ENCODE peak calls at places on chromosome 17, in four cellular contexts. L, R, S and N are unnamed samples.

GRCh38 chr17:48483004-48483403 is 47.8 kb downstream of the HOXB1 start:
- DNase-seq in S (no peak), L (no peak), R (no peak), N (no peak)

GRCh38 chr17:30021708-30022317 is 80.4 kb downstream of the EFCAB5 start:
- DNase-seq in S (peak; percentile 40), R (no peak), L (peak; percentile 57), N (peak; percentile 61)

GRCh38 chr17:9370464-9370863 is 205.2 kb downstream of the STX8 start:
- DNase-seq in R (no peak), S (no peak), L (no peak), N (peak; percentile 58)

GRCh38 chr17:79019631-79020584 is 4.1 kb upstream of the C1QTNF1 start:
- DNase-seq in R (no peak), S (peak; percentile 23), L (peak; percentile 70), N (peak; percentile 76)

GRCh38 chr17:10737168-10737622 is 7.4 kb upstream of the TMEM220 start:
- DNase-seq in R (no peak), S (no peak), L (peak; percentile 70), N (peak; percentile 66)

GRCh38 chr17:59362811-59363205 is 31.4 kb downstream of the YPEL2 start:
- DNase-seq in R (no peak), S (no peak), L (no peak), N (no peak)

GRCh38 chr17:4530799-4531730 is 24.1 kb downstream of the MYBBP1A start:
- DNase-seq in R (no peak), S (no peak), L (peak; percentile 37), N (no peak)

GRCh38 chr17:7426896-7427488 is 1.6 kb downstream of the SPEM2 start:
- DNase-seq in L (no peak), R (no peak), S (no peak), N (no peak)

GRCh38 chr17:3718251-3718650 is 5.5 kb upstream of the HASPIN start:
- DNase-seq in L (no peak), R (no peak), S (no peak), N (peak; percentile 84)

GRCh38 chr17:56096026-56096807 is 57.1 kb upstream of the ANKFN1 start:
- DNase-seq in S (no peak), L (no peak), R (no peak), N (no peak)

GRCh38 chr17:79279320-79279719 is 204.7 kb downstream of the ENGASE start:
- DNase-seq in S (no peak), L (no peak), R (no peak), N (no peak)

GRCh38 chr17:60863892-60864673 is 186.4 kb downstream of the BCAS3 start:
- DNase-seq in S (no peak), R (no peak), L (peak; percentile 2), N (peak; percentile 6)

GRCh38 chr17:60158751-60159478 is 9.1 kb downstream of the CA4 start:
- DNase-seq in L (no peak), R (no peak), S (no peak), N (peak; percentile 30)

GRCh38 chr17:64180089-64180488 is 50.1 kb upstream of the ERN1 start:
- DNase-seq in S (no peak), L (no peak), R (no peak), N (no peak)

GRCh38 chr17:63760771-63761539 is 12.4 kb downstream of the CCDC47 start:
- DNase-seq in L (peak; percentile 17), S (no peak), R (no peak), N (peak; percentile 20)

GRCh38 chr17:58324409-58325288 is 3.9 kb downstream of the TSPOAP1 start:
- DNase-seq in L (peak; percentile 62), S (no peak), R (no peak), N (peak; percentile 26)

GRCh38 chr17:38584350-38584925 is 21.3 kb downstream of the SRCIN1 start:
- DNase-seq in L (peak; percentile 85), S (no peak), R (no peak), N (peak; percentile 38)

GRCh38 chr17:28758411-28759121 is 14.8 kb downstream of the TRAF4 start:
- DNase-seq in L (no peak), S (no peak), R (no peak), N (no peak)

GRCh38 chr17:49358638-49359247 is 3.3 kb downstream of the ZNF652 start:
- DNase-seq in R (no peak), L (no peak), S (no peak), N (peak; percentile 7)

GRCh38 chr17:70172921-70173320 is 3.6 kb downstream of the KCNJ2 start:
- DNase-seq in R (no peak), L (peak; percentile 8), S (no peak), N (no peak)

GRCh38 chr17:35449371-35449931 is 885 bp upstream of the SLFN13 start:
- DNase-seq in R (no peak), S (peak; percentile 45), L (peak; percentile 42), N (peak; percentile 3)

GRCh38 chr17:62581769-62582168 is 45.7 kb upstream of the MRC2 start:
- DNase-seq in R (no peak), L (no peak), S (no peak), N (no peak)

GRCh38 chr17:6374761-6375312 is 60.1 kb downstream of the AIPL1 start:
- DNase-seq in S (peak; percentile 52), L (peak; percentile 49), R (no peak), N (peak; percentile 90)

GRCh38 chr17:68768804-68769203 is 167.6 kb upstream of the FAM20A start:
- DNase-seq in L (no peak), S (no peak), R (no peak), N (no peak)

GRCh38 chr17:29151567-29151966 is 28.6 kb downstream of the MYO18A start:
- DNase-seq in L (peak; percentile 94), S (no peak), R (no peak), N (peak; percentile 63)

GRCh38 chr17:68719431-68719830 is 118.3 kb upstream of the FAM20A start:
- DNase-seq in L (no peak), R (no peak), S (no peak), N (no peak)

GRCh38 chr17:82671071-82671470 is 22.8 kb upstream of the WDR45B start:
- DNase-seq in S (no peak), R (no peak), L (no peak), N (no peak)

GRCh38 chr17:68491864-68492263 is 20.4 kb upstream of the PRKAR1A start:
- DNase-seq in S (no peak), L (no peak), R (no peak), N (no peak)

GRCh38 chr17:16515933-16516332 is 23.9 kb upstream of the LRRC75A start:
- DNase-seq in S (no peak), R (no peak), L (no peak), N (no peak)

GRCh38 chr17:15651001-15651582 is 31.6 kb upstream of the FBXW10B start:
- DNase-seq in R (no peak), S (no peak), L (no peak), N (no peak)

GRCh38 chr17:69540356-69540755 is 125.9 kb downstream of the MAP2K6 start:
- DNase-seq in R (no peak), L (no peak), S (no peak), N (no peak)

GRCh38 chr17:70523407-70523806 is 354.1 kb downstream of the KCNJ2 start:
- DNase-seq in S (no peak), L (no peak), R (no peak), N (no peak)

GRCh38 chr17:28493467-28493866 is 12.7 kb upstream of the FOXN1 start:
- DNase-seq in S (no peak), L (no peak), R (no peak), N (peak; percentile 72)

GRCh38 chr17:82876149-82876548 is 36.3 kb upstream of the ZNF750 start:
- DNase-seq in R (no peak), L (peak; percentile 23), S (no peak), N (peak; percentile 75)

GRCh38 chr17:3828852-3829232 is 17.2 kb downstream of the NCBP3 start:
- DNase-seq in L (no peak), R (no peak), S (no peak), N (no peak)

GRCh38 chr17:35568561-35568960 is 7.9 kb upstream of the SLFN14 start:
- DNase-seq in S (no peak), R (no peak), L (peak; percentile 48), N (peak; percentile 80)

GRCh38 chr17:61402978-61403845 is 3.6 kb downstream of the TBX2 start:
- DNase-seq in R (no peak), L (no peak), S (no peak), N (peak; percentile 58)

GRCh38 chr17:78034429-78035091 is 76.1 kb downstream of the TNRC6C start:
- DNase-seq in S (no peak), L (no peak), R (no peak), N (peak; percentile 40)

GRCh38 chr17:16521070-16521727 is 29.2 kb upstream of the LRRC75A start:
- DNase-seq in S (peak; percentile 71), L (peak; percentile 86), R (peak; percentile 39), N (peak; percentile 89)

GRCh38 chr17:75152523-75152922 is 1.8 kb downstream of the JPT1 start:
- DNase-seq in L (no peak), R (no peak), S (no peak), N (no peak)

GRCh38 chr17:75151893-75152292 is 2.4 kb downstream of the JPT1 start:
- DNase-seq in R (no peak), S (no peak), L (peak; percentile 63), N (peak; percentile 32)

GRCh38 chr17:75153854-75154194 is 488 bp downstream of the JPT1 start:
- DNase-seq in L (no peak), S (no peak), R (no peak), N (peak; percentile 43)

GRCh38 chr17:75154195-75155106 is at the start of gene JPT1:
- DNase-seq in S (peak; percentile 98), L (peak; percentile 100), R (peak; percentile 99), N (peak; percentile 99)

GRCh38 chr17:75152971-75153853 is 1.1 kb downstream of the JPT1 start:
- DNase-seq in S (no peak), R (no peak), L (peak; percentile 76), N (peak; percentile 45)
- H2AK5ac ChIP-seq in S (peak overlapping the region; percentile 100), R (peak overlapping the region; percentile 46), L (peak overlapping the region; percentile 95), N (no peak overlapping the region)

GRCh38 chr17:73308017-73308823 is 3.6 kb downstream of the CDC42EP4 start:
- DNase-seq in R (no peak), L (peak; percentile 84), S (no peak), N (peak; percentile 94)

GRCh38 chr17:73309727-73310555 is 1.9 kb downstream of the CDC42EP4 start:
- DNase-seq in S (peak; percentile 67), R (no peak), L (no peak), N (peak; percentile 44)

GRCh38 chr17:73311781-73312641 is at the start of gene CDC42EP4:
- DNase-seq in R (no peak), L (peak; percentile 97), S (peak; percentile 90), N (peak; percentile 96)

GRCh38 chr17:73313526-73314127 is 1.8 kb upstream of the CDC42EP4 start:
- DNase-seq in R (no peak), L (no peak), S (no peak), N (no peak)

DNA sequence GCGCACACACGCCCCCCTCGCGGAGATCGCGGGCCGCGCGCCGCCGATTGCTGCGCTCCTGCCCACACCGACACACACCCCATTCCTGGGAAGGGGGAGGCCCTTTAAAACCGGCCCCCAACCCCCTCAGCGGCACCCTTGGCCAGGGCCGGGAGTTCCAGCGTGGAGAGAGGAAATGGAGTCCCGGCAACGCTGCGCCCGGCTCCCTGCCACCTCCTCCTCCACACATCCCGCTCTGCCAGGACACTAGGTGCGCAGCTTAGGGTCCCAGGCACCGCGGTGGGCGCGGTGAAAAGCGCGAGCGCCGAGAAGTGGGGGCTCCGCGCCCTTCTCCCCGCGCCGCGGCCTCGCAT is 397 bp downstream of the CDC42EP4 start:
- DNase-seq in S (no peak), L (no peak), R (no peak), N (no peak)
- H2BK5ac ChIP-seq in S (peak overlapping the region; percentile 99), L (peak overlapping the region; percentile 54), R (no peak overlapping the region), N (no peak overlapping the region)

GRCh38 chr17:66302761-66303626 is 581 bp downstream of the PRKCA start:
- DNase-seq in S (peak; percentile 43), L (peak; percentile 42), R (no peak), N (peak; percentile 65)
- H2AK5ac ChIP-seq in S (no peak overlapping the region), L (no peak overlapping the region), R (no peak overlapping the region), N (no peak overlapping the region)

GRCh38 chr17:47252209-47252608 is 1.4 kb upstream of the ITGB3 start:
- DNase-seq in R (no peak), S (no peak), L (peak; percentile 70), N (no peak)
- H2BK5ac ChIP-seq in R (no peak overlapping the region), S (no peak overlapping the region), L (peak overlapping the region; percentile 18), N (no peak overlapping the region)